ENCODE peak calls at places on chromosome 9, in five cellular contexts. B, A, G, F and T are unnamed samples.

GRCh38 chr9:82722051-82722450 is 340.9 kb downstream of the RASEF start:
- DNase-seq in G (no peak), A (no peak), F (no peak), B (no peak), T (no peak)

GRCh38 chr9:93121316-93122241 is 12.5 kb downstream of the NINJ1 start:
- DNase-seq in G (peak; percentile 79), B (no peak), F (no peak), A (no peak), T (no peak)

GRCh38 chr9:86368871-86369521 is 14.8 kb upstream of the TUT7 start:
- DNase-seq in B (no peak), F (peak; percentile 47), A (no peak), G (no peak), T (peak; percentile 62)

GRCh38 chr9:36922548-36922947 is 111.5 kb downstream of the PAX5 start:
- DNase-seq in F (no peak), G (no peak), A (no peak), B (no peak), T (peak; percentile 60)

GRCh38 chr9:83154821-83155220 is 91.9 kb upstream of the RASEF start:
- DNase-seq in F (no peak), B (no peak), A (no peak), G (no peak), T (peak; percentile 32)

GRCh38 chr9:127574089-127574921 is 37.8 kb upstream of the STXBP1 start:
- DNase-seq in B (no peak), G (no peak), A (peak; percentile 84), F (peak; percentile 83), T (no peak)

GRCh38 chr9:86859966-86860365 is 87.3 kb downstream of the GAS1 start:
- DNase-seq in B (no peak), A (no peak), F (no peak), G (no peak), T (no peak)

GRCh38 chr9:10208691-10209069 is 404.1 kb downstream of the PTPRD start:
- DNase-seq in F (no peak), G (no peak), A (no peak), B (no peak), T (no peak)

GRCh38 chr9:16044116-16044881 is 491.5 kb downstream of the CCDC171 start:
- DNase-seq in G (no peak), F (no peak), A (no peak), B (no peak), T (peak; percentile 72)

GRCh38 chr9:77402286-77402685 is 225.0 kb downstream of the VPS13A start:
- DNase-seq in F (no peak), B (no peak), A (no peak), G (no peak), T (no peak)

GRCh38 chr9:1284727-1285126 is 234.6 kb downstream of the DMRT2 start:
- DNase-seq in B (no peak), A (no peak), F (no peak), G (no peak), T (no peak)

GRCh38 chr9:104992696-104993095 is 64.7 kb upstream of the ABCA1 start:
- DNase-seq in G (no peak), F (no peak), A (no peak), B (no peak), T (peak; percentile 81)

GRCh38 chr9:20199111-20199510 is 410.3 kb upstream of the SLC24A2 start:
- DNase-seq in A (no peak), F (no peak), B (no peak), G (no peak), T (no peak)

GRCh38 chr9:18770509-18770908 is 262.5 kb downstream of the SAXO1 start:
- DNase-seq in B (no peak), G (no peak), A (no peak), F (no peak), T (no peak)

GRCh38 chr9:86751207-86751606 is 196.1 kb downstream of the GAS1 start:
- DNase-seq in G (no peak), B (no peak), F (no peak), A (no peak), T (peak; percentile 31)

GRCh38 chr9:123453058-123453667 is 97.2 kb downstream of the CRB2 start:
- DNase-seq in F (no peak), G (peak; percentile 12), B (no peak), A (no peak), T (no peak)

GRCh38 chr9:133740891-133741290 is 2.7 kb upstream of the SARDH start:
- DNase-seq in G (no peak), F (no peak), A (peak; percentile 24), B (no peak), T (no peak)

GRCh38 chr9:131579789-131580211 is 34.5 kb downstream of the PRRT1B start:
- DNase-seq in A (no peak), B (no peak), G (no peak), F (no peak), T (no peak)

GRCh38 chr9:127392976-127393375 is 4.0 kb upstream of the SLC2A8 start:
- DNase-seq in A (no peak), B (no peak), F (no peak), G (no peak), T (no peak)

GRCh38 chr9:81613002-81613750 is 76.2 kb downstream of the TLE1 start:
- DNase-seq in G (no peak), F (no peak), B (no peak), A (peak; percentile 66), T (peak; percentile 82)

GRCh38 chr9:94740191-94740874 is 13.8 kb downstream of the AOPEP start:
- DNase-seq in G (no peak), B (no peak), A (no peak), F (no peak), T (no peak)
- H3K27ac ChIP-seq in G (no peak overlapping the region), B (no peak overlapping the region), A (no peak overlapping the region), F (no peak overlapping the region), T (no peak overlapping the region)

GRCh38 chr9:135147473-135147805 is 60.0 kb downstream of the OLFM1 start:
- DNase-seq in F (no peak), G (no peak), B (no peak), A (no peak), T (no peak)

GRCh38 chr9:135145312-135145711 is 57.8 kb downstream of the OLFM1 start:
- DNase-seq in F (no peak), B (no peak), G (no peak), A (no peak), T (no peak)

GRCh38 chr9:135148386-135148785 is 60.9 kb downstream of the OLFM1 start:
- DNase-seq in B (no peak), A (no peak), F (no peak), G (no peak), T (no peak)

GRCh38 chr9:135147938-135148337 is 60.5 kb downstream of the OLFM1 start:
- DNase-seq in G (no peak), A (no peak), F (no peak), B (no peak), T (no peak)

GRCh38 chr9:135146766-135147472 is 59.5 kb downstream of the OLFM1 start:
- DNase-seq in A (no peak), B (no peak), G (no peak), F (no peak), T (no peak)
- H3K27ac ChIP-seq in A (no peak overlapping the region), B (no peak overlapping the region), G (no peak overlapping the region), F (no peak overlapping the region), T (no peak overlapping the region)

DNA sequence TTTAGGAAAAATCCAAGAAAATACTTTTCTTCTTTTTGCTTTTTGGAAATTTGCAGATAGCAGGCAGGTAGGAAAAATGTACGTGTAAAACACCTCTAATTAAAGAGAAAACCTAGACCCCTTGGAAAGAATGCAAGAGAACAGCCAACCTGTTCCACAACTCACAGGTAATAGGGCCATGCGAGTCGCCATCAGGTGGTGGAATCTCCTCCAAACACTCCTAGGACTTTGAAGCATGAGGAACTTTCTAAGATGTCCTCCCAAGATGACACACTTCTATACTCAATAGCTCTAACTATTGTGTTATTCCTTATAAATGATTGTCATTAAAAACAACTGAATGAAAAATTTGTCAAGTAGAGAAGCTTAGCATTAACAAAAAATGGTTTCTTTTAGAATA is 174.0 kb downstream of the TMC1 start:
- DNase-seq in B (no peak), A (no peak), F (peak; percentile 7), G (no peak), T (no peak)
- H3K27ac ChIP-seq in B (no peak overlapping the region), A (no peak overlapping the region), F (no peak overlapping the region), G (no peak overlapping the region), T (no peak overlapping the region)

GRCh38 chr9:129863059-129863690 is 27.9 kb downstream of the USP20 start:
- DNase-seq in F (peak; percentile 90), B (no peak), G (peak; percentile 83), A (no peak), T (peak; percentile 72)

GRCh38 chr9:129865668-129866320 is 30.5 kb downstream of the USP20 start:
- DNase-seq in B (no peak), A (no peak), G (no peak), F (no peak), T (no peak)

GRCh38 chr9:129867138-129868032 is 32.1 kb downstream of the USP20 start:
- DNase-seq in G (no peak), B (no peak), A (no peak), F (no peak), T (no peak)

GRCh38 chr9:129866373-129867137 is 31.3 kb downstream of the USP20 start:
- DNase-seq in F (no peak), G (no peak), B (no peak), A (no peak), T (no peak)

DNA sequence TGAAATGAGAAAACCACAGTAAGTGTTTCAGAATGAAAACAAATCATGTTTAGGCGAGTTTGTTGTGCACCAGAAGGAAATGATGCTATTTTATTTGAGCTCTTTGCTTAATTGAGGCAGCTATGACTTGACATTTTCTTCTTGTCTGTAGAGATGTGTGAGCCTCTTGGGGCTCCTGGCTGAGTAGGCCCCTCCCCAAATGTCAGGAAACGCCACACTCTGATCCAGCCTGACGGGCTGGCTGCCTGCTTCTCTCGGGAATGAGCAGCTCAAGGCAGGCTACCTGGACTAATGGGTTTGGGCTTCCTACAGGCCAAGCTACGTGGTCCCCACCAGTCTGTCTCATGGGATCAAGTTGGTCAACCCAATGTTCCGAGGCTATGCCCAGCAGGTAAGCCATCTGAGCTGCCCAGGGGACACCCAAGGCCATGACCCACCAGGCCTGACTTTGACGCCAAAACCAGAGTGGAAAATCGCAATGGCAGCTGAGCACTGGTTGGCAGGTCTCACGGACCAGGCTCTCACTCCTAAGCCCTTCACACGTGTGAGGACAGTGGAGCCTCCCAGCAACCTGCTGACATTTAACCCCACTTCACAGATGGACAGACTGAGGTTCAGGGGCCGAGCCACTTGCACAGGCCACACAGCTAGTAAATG is 29.9 kb downstream of the USP20 start:
- DNase-seq in B (no peak), F (no peak), G (no peak), A (no peak), T (no peak)
- H3K27ac ChIP-seq in B (no peak overlapping the region), F (peak overlapping the region; percentile 12), G (peak overlapping the region; percentile 51), A (no peak overlapping the region), T (no peak overlapping the region)

GRCh38 chr9:136657975-136658848 is 4.5 kb upstream of the EGFL7 start:
- DNase-seq in G (peak; percentile 74), B (no peak), A (no peak), F (no peak), T (no peak)
- H3K27ac ChIP-seq in G (peak overlapping the region; percentile 90), B (no peak overlapping the region), A (no peak overlapping the region), F (no peak overlapping the region), T (no peak overlapping the region)

DNA sequence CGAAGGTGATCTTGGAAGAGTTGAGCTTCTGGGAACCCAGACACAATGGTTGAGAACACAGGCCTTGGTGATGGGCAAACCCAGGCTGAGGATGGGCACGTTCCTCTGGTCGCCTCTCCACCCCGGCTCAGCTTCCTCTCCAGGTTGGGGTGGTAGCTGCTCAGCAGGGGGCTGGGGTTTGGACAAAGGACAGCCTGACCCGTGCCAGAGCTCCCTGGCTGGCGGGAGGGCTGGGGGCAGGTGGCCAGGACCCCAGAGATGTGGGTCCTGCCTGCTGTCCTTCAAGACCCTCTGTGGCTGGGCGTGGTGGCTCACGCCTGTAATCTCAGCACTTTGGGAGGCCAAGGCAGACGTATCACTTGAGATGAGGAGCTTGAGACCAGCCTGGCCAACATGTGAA is 25.2 kb downstream of the NCS1 start:
- DNase-seq in A (no peak), B (no peak), G (no peak), F (no peak), T (no peak)
- H3K27ac ChIP-seq in A (no peak overlapping the region), B (peak overlapping the region; percentile 17), G (no peak overlapping the region), F (peak overlapping the region; percentile 95), T (no peak overlapping the region)

GRCh38 chr9:38376266-38376665 is 16.2 kb upstream of the ALDH1B1 start:
- DNase-seq in A (no peak), B (no peak), G (no peak), F (no peak), T (no peak)
- H3K27ac ChIP-seq in A (no peak overlapping the region), B (no peak overlapping the region), G (no peak overlapping the region), F (no peak overlapping the region), T (no peak overlapping the region)